ENCODE peak calls at places on chromosomes 13 and 19, in five cellular contexts. C is AG09309, R is A549, S is psoas muscle, O is adrenal gland. D is an unnamed sample.

GRCh38 chr13:77919351-77920294 is 992 bp upstream of the EDNRB start:
- DNase-seq in S (peak), R (no peak), O (peak), C (no peak), D (peak)

GRCh38 chr13:20673711-20674110 is 29.8 kb upstream of the IL17D start:
- DNase-seq in R (no peak), O (no peak), C (no peak), S (no peak), D (no peak)

GRCh38 chr13:110711778-110712070 is 1.8 kb upstream of the ING1 start:
- DNase-seq in R (no peak), C (no peak), O (no peak), S (no peak), D (no peak)

GRCh38 chr19:45150731-45151725 is 9.8 kb downstream of the NKPD1 start:
- DNase-seq in O (no peak), S (no peak), C (no peak), R (no peak), D (no peak)

GRCh38 chr19:11166281-11167142 is 10.9 kb upstream of the SPC24 start:
- DNase-seq in C (peak), R (no peak), S (peak), O (no peak), D (no peak)

GRCh38 chr19:33805313-33805712 is 8.6 kb downstream of the KCTD15 start:
- DNase-seq in O (no peak), S (no peak), C (no peak), R (no peak), D (no peak)

GRCh38 chr19:39599116-39599515 is 3.2 kb upstream of the LGALS13 start:
- DNase-seq in S (no peak), O (no peak), C (no peak), R (peak), D (no peak)

GRCh38 chr19:40625406-40626120 is 24.4 kb downstream of the LTBP4 start:
- DNase-seq in O (no peak), S (no peak), R (no peak), C (no peak), D (no peak)

GRCh38 chr19:10797541-10798256 is 38.3 kb downstream of the TMED1 start:
- DNase-seq in R (no peak), C (no peak), S (no peak), O (no peak), D (no peak)

GRCh38 chr13:111943229-111943795 is 123.6 kb upstream of the SOX1 start:
- DNase-seq in O (no peak), S (no peak), C (no peak), R (no peak), D (no peak)

GRCh38 chr13:57630661-57631606 is 610 bp upstream of the PCDH17 start:
- DNase-seq in O (peak), C (no peak), R (no peak), S (no peak), D (no peak)
- H3K4me3 ChIP-seq in O (peak), C (peak), R (peak), S (peak), D (peak)

DNA sequence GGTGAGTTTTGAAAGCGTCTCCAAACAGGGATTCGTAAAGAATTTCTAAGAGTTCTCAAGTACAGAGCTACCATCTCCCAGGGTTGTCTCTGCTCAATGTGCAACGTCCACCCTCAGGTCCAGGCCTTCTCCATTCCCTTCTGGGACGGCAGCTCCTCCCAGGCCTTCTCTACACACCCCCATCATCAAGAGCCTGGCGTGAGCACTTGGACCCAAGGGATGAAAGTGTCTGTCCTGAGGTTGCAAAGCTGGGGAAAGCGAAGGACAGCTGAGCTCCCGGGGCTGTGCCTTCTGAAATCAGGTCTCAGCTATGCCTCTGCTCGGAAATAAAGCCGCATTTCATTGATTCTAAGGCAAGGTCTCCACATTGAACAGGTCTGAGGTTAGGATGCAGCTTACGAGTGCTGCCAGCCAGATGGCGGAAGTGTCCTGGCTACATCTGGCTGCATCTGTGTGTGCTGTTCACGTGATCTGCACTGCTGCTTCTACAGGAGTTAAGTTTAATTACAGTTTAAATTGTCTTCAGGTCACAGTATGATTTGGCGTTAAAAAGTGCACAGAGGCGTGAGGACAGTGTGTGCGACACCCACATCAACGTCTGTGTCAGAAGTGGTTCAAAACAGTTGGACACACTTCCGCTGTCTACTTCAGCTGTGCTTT is 27.0 kb upstream of the MIER2 start:
- DNase-seq in C (no peak), O (no peak), S (no peak), R (no peak), D (peak)
- TF ChIP-seq CTCF in C (no peak), O (no peak), S (no peak), R (no peak), D (no peak)

GRCh38 chr13:92721610-92722009 is 505.0 kb upstream of the GPC6 start:
- DNase-seq in R (no peak), O (no peak), S (no peak), C (no peak), D (no peak)

GRCh38 chr13:92717857-92718256 is 508.8 kb upstream of the GPC6 start:
- DNase-seq in O (no peak), S (no peak), C (no peak), R (no peak), D (no peak)

GRCh38 chr13:92716749-92717148 is 509.9 kb upstream of the GPC6 start:
- DNase-seq in S (no peak), C (no peak), R (no peak), O (no peak), D (no peak)

GRCh38 chr13:92719868-92720267 is 506.7 kb upstream of the GPC6 start:
- DNase-seq in S (no peak), O (no peak), R (no peak), C (no peak), D (no peak)
- H3K4me3 ChIP-seq in S (no peak), O (no peak), R (no peak), C (no peak), D (no peak)

GRCh38 chr19:42248270-42249148 is 6.1 kb upstream of the GSK3A start:
- DNase-seq in O (no peak), R (no peak), C (no peak), S (no peak), D (no peak)

GRCh38 chr19:42244452-42245220 is 2.2 kb upstream of the GSK3A start:
- DNase-seq in O (peak), S (peak), R (peak), C (peak), D (peak)

GRCh38 chr19:42247631-42248199 is 5.3 kb upstream of the GSK3A start:
- DNase-seq in C (no peak), O (peak), R (no peak), S (no peak), D (no peak)

GRCh38 chr19:42246869-42247630 is 4.6 kb upstream of the GSK3A start:
- DNase-seq in R (peak), O (peak), C (no peak), S (no peak), D (no peak)

DNA sequence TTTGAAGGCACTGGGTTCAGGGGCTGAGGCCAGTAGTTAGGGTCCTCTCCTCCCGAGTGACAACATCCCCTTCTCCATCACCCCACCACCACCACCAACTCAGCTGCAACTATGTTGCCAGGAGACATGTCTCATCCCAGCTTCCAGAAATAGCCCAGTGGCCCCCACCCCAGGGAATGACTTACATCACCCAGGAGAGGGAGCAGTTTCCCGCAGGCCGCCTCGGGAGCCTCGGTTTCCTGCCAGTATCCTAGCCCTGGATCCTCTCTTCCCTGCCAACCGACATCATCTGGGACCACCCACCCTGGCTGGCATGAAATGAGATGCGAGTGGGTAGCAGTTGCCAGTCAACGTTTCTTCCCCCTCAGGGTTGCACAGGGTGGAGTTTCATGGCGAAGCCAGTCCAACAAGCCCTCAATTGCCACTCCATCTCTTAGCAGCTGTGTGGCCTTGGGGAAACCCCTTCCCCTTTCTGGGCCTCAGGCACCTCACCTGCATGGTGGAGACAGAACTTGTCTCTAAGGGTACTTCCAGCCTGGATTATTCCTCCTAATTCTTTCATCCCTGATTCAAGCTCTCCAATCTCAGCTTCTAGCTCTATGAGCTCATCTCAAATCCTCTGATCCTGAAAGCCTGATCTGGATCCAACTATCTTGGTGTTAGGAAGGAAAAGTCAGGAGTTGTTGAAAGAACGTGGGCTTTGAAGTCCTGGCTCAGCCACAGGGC is 3.9 kb upstream of the GSK3A start:
- DNase-seq in C (peak), S (peak), O (peak), R (peak), D (peak)
- TF ChIP-seq CTCF in C (peak), S (peak), O (peak), R (peak), D (peak)

GRCh38 chr19:30049844-30050667 is 108.0 kb downstream of the URI1 start:
- DNase-seq in S (no peak), C (no peak), O (no peak), R (no peak), D (no peak)
- H3K4me3 ChIP-seq in S (no peak), C (no peak), O (no peak), R (no peak), D (no peak)

DNA sequence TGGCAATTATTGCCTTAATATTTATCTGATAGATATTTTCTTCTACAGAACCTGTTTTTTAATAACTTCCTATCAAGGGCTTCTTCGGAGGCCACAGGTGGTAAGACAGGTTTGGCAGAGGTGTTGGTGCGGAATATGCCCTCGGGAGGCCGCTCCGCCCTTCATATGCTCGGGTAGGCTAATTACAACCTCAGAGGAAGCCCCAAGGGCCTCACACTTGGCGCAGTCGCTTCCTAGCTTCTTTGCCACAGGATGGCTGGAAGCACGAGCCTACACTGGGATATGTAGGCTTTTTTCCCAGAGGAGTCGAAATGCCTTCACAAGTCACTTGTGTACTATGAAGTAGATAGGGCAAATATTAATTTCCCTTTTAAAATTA is 68.8 kb downstream of the LMO7 start:
- DNase-seq in O (no peak), S (no peak), R (peak), C (no peak), D (no peak)
- TF ChIP-seq CTCF in O (no peak), S (no peak), R (no peak), C (no peak), D (no peak)

DNA sequence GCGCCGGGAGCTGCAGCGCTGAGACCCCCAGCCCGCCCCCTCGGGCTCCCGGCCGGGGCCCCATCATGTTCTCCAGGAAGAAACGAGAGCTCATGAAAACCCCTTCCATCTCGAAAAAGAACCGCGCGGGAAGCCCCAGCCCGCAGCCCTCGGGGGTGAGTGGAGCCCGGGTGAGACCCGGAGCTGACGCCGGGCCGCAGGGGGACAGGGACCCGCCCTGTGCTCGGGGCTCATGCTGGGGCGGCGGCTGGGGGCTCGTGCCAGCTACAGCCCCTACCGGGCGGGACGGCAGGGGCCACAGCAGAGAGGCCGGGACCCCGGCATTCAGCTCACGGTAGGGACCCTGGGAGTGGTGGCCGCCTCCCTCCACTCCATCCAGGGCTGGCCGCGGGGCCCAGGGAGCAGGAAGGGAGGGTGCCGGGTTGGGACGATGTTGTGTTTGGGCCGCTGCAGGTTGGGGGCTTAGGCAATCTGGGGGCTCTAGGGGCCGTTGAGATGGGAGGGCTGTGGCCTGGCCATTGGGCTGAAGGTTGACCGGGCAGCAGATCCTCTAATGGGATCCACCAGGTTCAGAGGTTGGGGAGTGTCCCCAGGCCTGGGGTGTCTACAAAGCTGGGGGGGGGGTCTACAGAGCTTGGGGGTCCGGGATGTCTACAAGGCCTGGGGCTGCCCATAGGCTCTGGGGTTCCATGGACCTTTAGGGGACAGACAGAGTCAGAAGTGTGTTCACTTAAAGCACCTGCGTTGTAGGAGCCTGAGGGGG is 555 bp downstream of the ARHGAP45 start:
- DNase-seq in R (no peak), O (no peak), S (peak), C (no peak), D (no peak)
- H3K4me3 ChIP-seq in R (peak), O (no peak), S (peak), C (no peak), D (peak)

DNA sequence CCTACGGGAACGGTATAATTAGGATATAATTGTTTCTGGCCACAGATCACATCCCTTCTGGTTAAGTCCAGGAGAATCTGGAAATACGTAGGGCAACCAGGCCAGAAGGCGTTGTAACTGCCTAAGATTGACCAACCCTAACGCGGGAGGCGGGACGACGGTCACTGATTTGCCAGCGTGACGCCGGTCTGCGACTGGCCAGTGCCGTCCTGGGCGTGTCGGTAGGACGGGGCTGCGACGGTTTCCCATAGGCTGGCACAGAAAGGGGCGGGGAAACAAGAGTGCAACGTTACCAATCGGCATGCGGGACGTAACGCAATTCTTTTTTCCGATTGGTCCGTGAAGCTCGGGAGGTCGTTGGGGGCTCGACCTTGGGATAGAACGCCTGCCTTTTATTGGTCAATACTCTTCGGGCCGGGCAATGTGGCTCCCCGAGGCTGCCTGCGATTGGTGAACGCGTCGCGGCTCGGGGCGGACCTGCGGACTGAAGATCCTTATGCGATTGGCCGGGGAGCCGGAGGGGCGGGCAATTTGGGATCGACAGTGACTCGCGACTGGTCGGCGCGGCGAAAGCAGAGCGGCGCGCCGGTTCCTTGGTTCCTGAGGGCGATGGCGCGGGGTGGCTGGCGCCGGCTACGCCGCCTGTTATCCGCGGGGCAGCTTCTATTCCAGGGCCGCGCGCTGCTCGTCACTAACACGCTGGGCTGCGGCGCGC is at the start of gene MPV17L2:
- DNase-seq in S (peak), R (peak), C (peak), O (peak), D (peak)
- TF ChIP-seq CTCF in S (no peak), R (no peak), C (no peak), O (no peak), D (no peak)

GRCh38 chr13:100095498-100095897 is 6.6 kb downstream of the PCCA start:
- DNase-seq in C (no peak), R (no peak), O (no peak), S (no peak), D (no peak)

GRCh38 chr13:100088648-100089601 is at the start of gene PCCA:
- DNase-seq in C (peak), S (peak), R (peak), O (peak), D (peak)

GRCh38 chr13:100089633-100090032 is 740 bp downstream of the PCCA start:
- DNase-seq in R (no peak), O (no peak), S (no peak), C (no peak), D (no peak)

GRCh38 chr13:100088282-100088647 is 628 bp upstream of the PCCA start:
- DNase-seq in R (no peak), S (no peak), C (no peak), O (no peak), D (no peak)

DNA sequence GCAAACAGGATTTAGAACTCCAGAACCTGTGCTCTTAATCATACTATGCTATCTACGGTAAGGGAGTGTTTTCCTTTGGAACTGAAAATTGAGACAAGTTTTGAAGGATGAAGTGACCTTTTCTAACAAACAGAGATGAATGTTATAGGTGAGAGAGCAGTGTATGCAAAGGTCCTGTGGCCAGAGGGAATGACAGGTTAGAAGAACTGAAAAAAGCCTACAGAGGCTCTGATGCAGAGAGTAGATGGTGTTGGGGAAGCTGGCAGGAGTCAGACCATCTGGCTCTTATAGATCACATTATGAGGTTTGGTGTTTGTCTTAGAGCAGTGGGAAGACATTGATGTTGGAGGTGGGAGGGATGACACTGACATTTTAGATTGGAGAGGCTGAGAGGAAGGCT is 2.0 kb downstream of the PCCA start:
- DNase-seq in R (no peak), O (no peak), S (no peak), C (no peak), D (no peak)
- H3K4me3 ChIP-seq in R (no peak), O (no peak), S (no peak), C (no peak), D (no peak)

D was measured in coronary artery.